ENCODE peak calls at places on chromosomes 13 and 19, in eight cellular contexts. C, K, D, I, R, Q, P and M are unnamed samples.

GRCh38 chr13:71866173-71867091 is 572 bp downstream of the DACH1 start:
- DNase-seq in C (peak; percentile 48), K (peak; percentile 31), D (no peak), I (peak; percentile 50), R (no peak), Q (peak; percentile 71), P (no peak), M (no peak)

GRCh38 chr13:100536643-100537180 is 51.9 kb downstream of the GGACT start:
- DNase-seq in C (no peak), K (no peak), D (no peak), I (no peak), R (no peak), Q (no peak), P (no peak), M (no peak)

GRCh38 chr19:14072535-14073231 is at the start of gene MISP3:
- DNase-seq in C (peak; percentile 91), K (peak; percentile 49), D (no peak), I (peak; percentile 91), R (no peak), Q (peak; percentile 91), P (no peak), M (peak; percentile 52)

GRCh38 chr13:36453518-36453917 is 21.2 kb downstream of the CCNA1 start:
- DNase-seq in C (no peak), K (no peak), D (no peak), I (no peak), R (peak; percentile 38), Q (no peak), P (no peak), M (no peak)

GRCh38 chr19:58538257-58539168 is 5.4 kb upstream of the TRIM28 start:
- DNase-seq in C (no peak), K (peak; percentile 33), D (no peak), I (peak; percentile 46), R (no peak), Q (no peak), P (no peak), M (peak; percentile 19)

GRCh38 chr19:56153507-56153906 is 12.4 kb downstream of the ZNF444 start:
- DNase-seq in C (no peak), K (no peak), D (no peak), I (no peak), R (no peak), Q (no peak), P (no peak), M (no peak)

GRCh38 chr19:45817010-45817724 is 2.1 kb upstream of the RSPH6A start:
- DNase-seq in C (peak; percentile 97), K (peak; percentile 93), D (peak; percentile 85), I (peak; percentile 96), R (peak; percentile 93), Q (peak; percentile 96), P (peak; percentile 38), M (peak; percentile 97)

GRCh38 chr19:55099557-55100506 is 17.6 kb downstream of the PPP1R12C start:
- DNase-seq in C (peak; percentile 15), K (no peak), D (no peak), I (no peak), R (no peak), Q (no peak), P (no peak), M (no peak)

GRCh38 chr13:102405499-102406079 is 3.7 kb upstream of the FGF14 start:
- DNase-seq in C (no peak), K (no peak), D (no peak), I (no peak), R (peak; percentile 43), Q (no peak), P (no peak), M (no peak)

GRCh38 chr19:1925544-1925943 is 15.4 kb upstream of the CSNK1G2 start:
- DNase-seq in C (no peak), K (no peak), D (no peak), I (no peak), R (no peak), Q (no peak), P (no peak), M (no peak)

GRCh38 chr13:113638173-113638746 is 19.7 kb downstream of the ATP4B start:
- DNase-seq in C (peak; percentile 7), K (peak; percentile 8), D (no peak), I (no peak), R (no peak), Q (no peak), P (no peak), M (no peak)

GRCh38 chr13:59492030-59492636 is 671.6 kb downstream of the DIAPH3 start:
- DNase-seq in C (no peak), K (no peak), D (no peak), I (no peak), R (no peak), Q (no peak), P (no peak), M (no peak)

GRCh38 chr19:17001603-17002183 is 24.9 kb downstream of the CPAMD8 start:
- DNase-seq in C (no peak), K (no peak), D (no peak), I (peak; percentile 35), R (no peak), Q (no peak), P (no peak), M (no peak)

GRCh38 chr19:45663800-45664199 is 4.2 kb upstream of the GIPR start:
- DNase-seq in C (no peak), K (no peak), D (no peak), I (no peak), R (no peak), Q (no peak), P (no peak), M (no peak)

GRCh38 chr19:38870612-38871011 is 7.5 kb downstream of the RINL start:
- DNase-seq in C (no peak), K (no peak), D (no peak), I (no peak), R (no peak), Q (no peak), P (no peak), M (no peak)
- H3K4me3 ChIP-seq in C (no peak overlapping the region), K (peak overlapping the region; percentile 69), D (no peak overlapping the region), I (no peak overlapping the region), R (no peak overlapping the region), Q (no peak overlapping the region), P (no peak overlapping the region), M (no peak overlapping the region)

GRCh38 chr19:30222993-30223865 is 149.0 kb upstream of the ZNF536 start:
- DNase-seq in C (no peak), K (no peak), D (no peak), I (no peak), R (no peak), Q (no peak), P (no peak), M (no peak)

GRCh38 chr19:30222428-30222873 is 149.7 kb upstream of the ZNF536 start:
- DNase-seq in C (no peak), K (no peak), D (no peak), I (peak; percentile 23), R (no peak), Q (no peak), P (no peak), M (peak; percentile 9)

GRCh38 chr19:30225615-30226463 is 146.3 kb upstream of the ZNF536 start:
- DNase-seq in C (no peak), K (no peak), D (no peak), I (no peak), R (no peak), Q (no peak), P (no peak), M (no peak)

GRCh38 chr19:30224689-30225606 is 147.2 kb upstream of the ZNF536 start:
- DNase-seq in C (no peak), K (no peak), D (no peak), I (no peak), R (no peak), Q (no peak), P (no peak), M (no peak)

DNA sequence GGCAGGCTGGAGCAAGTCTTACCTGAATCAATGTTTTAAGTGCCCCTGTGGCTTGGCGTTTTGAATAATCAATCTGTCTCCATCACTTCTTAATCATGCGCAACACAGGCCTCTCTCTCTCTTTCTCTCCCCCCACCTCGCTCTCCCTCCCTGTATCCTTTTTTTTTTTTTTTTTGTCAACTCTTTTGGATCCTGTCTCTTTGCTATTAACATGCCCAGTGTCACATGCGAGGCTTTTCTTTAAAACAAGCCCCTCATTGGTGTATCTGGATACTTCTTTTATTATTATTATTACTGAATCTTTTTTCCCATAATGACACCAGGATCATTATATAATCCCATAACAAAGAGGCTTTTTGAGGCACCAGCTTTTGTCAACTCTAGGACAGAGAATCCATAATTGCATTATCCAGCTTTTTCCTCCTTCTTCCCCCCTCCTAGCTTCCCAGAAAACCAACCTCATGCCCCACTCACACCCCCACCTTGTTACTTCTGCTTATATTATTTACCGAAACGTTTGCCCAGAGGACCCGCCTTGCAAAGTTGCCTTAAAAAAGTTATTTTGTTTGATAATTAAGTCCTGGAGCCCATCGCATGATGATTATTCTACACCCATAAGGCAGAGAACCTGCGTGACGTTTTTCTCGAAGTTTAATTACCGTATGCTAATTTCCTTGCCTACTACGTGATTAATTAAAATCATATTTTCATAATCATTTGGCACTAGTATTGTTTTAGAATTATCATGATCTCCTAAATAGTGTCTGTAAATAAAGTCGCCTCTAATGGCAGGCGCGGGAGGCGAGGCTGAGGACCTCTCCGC is 148.1 kb upstream of the ZNF536 start:
- DNase-seq in C (no peak), K (no peak), D (no peak), I (no peak), R (no peak), Q (no peak), P (no peak), M (no peak)
- H3K4me3 ChIP-seq in C (no peak overlapping the region), K (peak overlapping the region; percentile 71), D (no peak overlapping the region), I (no peak overlapping the region), R (no peak overlapping the region), Q (no peak overlapping the region), P (peak overlapping the region; percentile 32), M (no peak overlapping the region)

DNA sequence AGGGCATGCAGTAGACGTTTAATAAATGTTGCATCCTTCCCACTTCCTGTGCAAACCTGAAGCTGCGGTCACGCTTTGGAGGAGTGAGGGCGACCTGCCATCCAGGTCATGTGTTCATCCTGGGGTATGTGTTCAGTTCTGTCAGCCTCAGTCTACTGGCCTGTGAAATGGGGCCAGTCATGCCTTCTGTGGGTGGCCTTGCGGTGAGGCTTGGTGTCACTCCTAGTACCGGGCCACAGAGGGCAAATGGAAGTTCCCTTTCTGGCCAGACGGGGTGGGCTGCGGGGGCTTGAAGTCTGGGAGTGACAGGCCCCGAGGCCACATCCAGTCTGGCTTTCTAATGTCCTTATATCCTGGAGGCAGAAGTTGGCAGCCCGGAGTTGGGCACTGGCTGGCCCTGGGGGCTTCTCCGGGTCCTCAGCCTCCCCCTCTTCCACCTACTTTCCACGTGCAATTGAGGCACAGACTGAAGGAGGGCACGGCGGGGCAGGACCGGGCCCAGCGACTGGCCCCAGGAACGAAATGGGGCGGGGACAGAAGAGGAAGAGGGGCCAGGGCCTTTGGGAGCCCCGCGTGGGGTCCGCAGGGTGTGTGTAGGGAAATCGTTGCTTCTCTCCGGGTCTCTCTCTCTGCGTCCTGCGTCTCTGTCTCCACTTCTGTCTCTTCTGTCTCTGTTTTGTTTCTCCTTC is 11.1 kb downstream of the PDE4A start:
- DNase-seq in C (peak; percentile 51), K (peak; percentile 32), D (no peak), I (peak; percentile 68), R (peak; percentile 37), Q (peak; percentile 82), P (no peak), M (peak; percentile 70)
- H3K4me3 ChIP-seq in C (peak overlapping the region; percentile 53), K (peak overlapping the region; percentile 86), D (peak overlapping the region; percentile 68), I (peak overlapping the region; percentile 20), R (peak overlapping the region; percentile 54), Q (peak overlapping the region; percentile 86), P (peak overlapping the region; percentile 57), M (peak overlapping the region; percentile 68)

DNA sequence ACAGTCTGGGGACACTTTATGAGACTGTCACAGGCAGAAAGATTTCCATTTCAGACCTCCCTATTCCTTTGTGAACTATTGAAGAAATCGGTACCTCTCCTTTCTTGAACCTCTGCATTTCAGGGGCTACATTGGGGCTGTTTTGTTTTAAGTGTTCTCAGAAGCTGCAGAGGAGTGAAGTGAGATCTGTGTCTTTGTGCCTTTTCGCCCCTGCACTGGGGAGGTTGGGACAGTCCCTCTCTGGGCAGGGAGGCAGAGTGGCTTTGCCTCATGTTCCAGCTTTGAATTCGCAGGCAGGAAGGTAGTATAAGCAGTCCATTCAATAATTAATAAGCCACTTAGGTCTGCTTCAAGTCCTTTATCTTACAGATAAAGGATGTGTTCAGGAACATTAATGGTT is 9.5 kb upstream of the AMER2 start:
- DNase-seq in C (no peak), K (no peak), D (no peak), I (no peak), R (no peak), Q (no peak), P (no peak), M (peak; percentile 51)
- H3K4me3 ChIP-seq in C (no peak overlapping the region), K (no peak overlapping the region), D (no peak overlapping the region), I (no peak overlapping the region), R (no peak overlapping the region), Q (no peak overlapping the region), P (no peak overlapping the region), M (peak overlapping the region; percentile 16)